ENCODE peak calls at places on chromosome 14, in five cellular contexts. A is PC-9, D is GM20000, T is thyroid gland, C is GM13977. W is an unnamed sample.

GRCh38 chr14:101590062-101590461 is 28.8 kb downstream of the DIO3 start:
- DNase-seq in T (no peak), A (no peak), C (no peak), D (no peak), W (no peak)

GRCh38 chr14:54659365-54659764 is 92.4 kb downstream of the SAMD4A start:
- DNase-seq in D (no peak), T (no peak), A (peak), C (no peak), W (no peak)

GRCh38 chr14:77088219-77088618 is 9.8 kb upstream of the CIPC start:
- DNase-seq in D (no peak), A (peak), T (peak), C (no peak), W (peak)

GRCh38 chr14:69559581-69560011 is 15.1 kb downstream of the CCDC177 start:
- DNase-seq in C (no peak), T (no peak), D (no peak), A (no peak), W (no peak)

GRCh38 chr14:87097021-87097420 is 896.0 kb downstream of the GALC start:
- DNase-seq in D (no peak), A (no peak), T (no peak), C (no peak), W (no peak)

GRCh38 chr14:96176811-96177211 is 27.8 kb upstream of the BDKRB2 start:
- DNase-seq in D (no peak), C (no peak), A (no peak), T (peak), W (no peak)

GRCh38 chr14:105023144-105023543 is 2.3 kb upstream of the CDCA4 start:
- DNase-seq in T (no peak), C (no peak), A (no peak), D (no peak), W (no peak)

GRCh38 chr14:22836301-22837058 is at the start of gene MMP14:
- DNase-seq in A (no peak), C (peak), T (peak), D (no peak), W (no peak)

GRCh38 chr14:99721792-99722516 is 37.9 kb downstream of the CYP46A1 start:
- DNase-seq in C (no peak), T (no peak), A (no peak), D (no peak), W (no peak)

GRCh38 chr14:100292301-100292775 is 13.9 kb downstream of the SLC25A29 start:
- DNase-seq in C (no peak), A (no peak), T (peak), D (no peak), W (no peak)

GRCh38 chr14:83294941-83295340 is 1761.3 kb upstream of the SEL1L start:
- DNase-seq in C (no peak), T (no peak), D (no peak), A (no peak), W (no peak)

GRCh38 chr14:60647081-60647836 is 2.0 kb downstream of the SIX1 start:
- DNase-seq in C (peak), D (peak), A (peak), T (no peak), W (no peak)

GRCh38 chr14:106208794-106209193 is 682.4 kb downstream of the TMEM121 start:
- DNase-seq in T (no peak), A (no peak), D (no peak), C (no peak), W (no peak)

GRCh38 chr14:101581806-101582205 is 20.5 kb downstream of the DIO3 start:
- DNase-seq in D (no peak), T (no peak), C (no peak), A (no peak), W (no peak)

GRCh38 chr14:55814873-55815272 is 234.9 kb downstream of the KTN1 start:
- DNase-seq in D (no peak), T (peak), A (no peak), C (no peak), W (no peak)

GRCh38 chr14:67517083-67517482 is 16.0 kb upstream of the PLEKHH1 start:
- DNase-seq in D (no peak), C (no peak), T (peak), A (no peak), W (no peak)

GRCh38 chr14:37889087-37889486 is 293.7 kb downstream of the TTC6 start:
- DNase-seq in D (no peak), A (no peak), T (no peak), C (no peak), W (peak)

GRCh38 chr14:34797747-34798583 is 77.2 kb downstream of the BAZ1A start:
- DNase-seq in A (no peak), T (no peak), C (no peak), D (no peak), W (no peak)

GRCh38 chr14:61750708-61751474 is 11.3 kb upstream of the SNAPC1 start:
- DNase-seq in C (peak), T (peak), A (peak), D (peak), W (peak)

GRCh38 chr14:81982056-81982455 is 448.4 kb upstream of the SEL1L start:
- DNase-seq in A (no peak), C (no peak), T (no peak), D (no peak), W (no peak)

GRCh38 chr14:24051162-24051788 is 534 bp upstream of the CARMIL3 start:
- DNase-seq in A (no peak), D (no peak), C (peak), T (peak), W (no peak)

GRCh38 chr14:67555518-67556090 is 22.5 kb downstream of the PLEKHH1 start:
- DNase-seq in D (no peak), A (no peak), T (peak), C (no peak), W (no peak)

GRCh38 chr14:90427848-90428426 is 31.1 kb downstream of the CALM1 start:
- DNase-seq in D (no peak), A (no peak), C (no peak), T (no peak), W (no peak)

GRCh38 chr14:22977684-22978486 is 4.5 kb downstream of the AJUBA start:
- DNase-seq in C (no peak), D (no peak), T (peak), A (peak), W (no peak)

DNA sequence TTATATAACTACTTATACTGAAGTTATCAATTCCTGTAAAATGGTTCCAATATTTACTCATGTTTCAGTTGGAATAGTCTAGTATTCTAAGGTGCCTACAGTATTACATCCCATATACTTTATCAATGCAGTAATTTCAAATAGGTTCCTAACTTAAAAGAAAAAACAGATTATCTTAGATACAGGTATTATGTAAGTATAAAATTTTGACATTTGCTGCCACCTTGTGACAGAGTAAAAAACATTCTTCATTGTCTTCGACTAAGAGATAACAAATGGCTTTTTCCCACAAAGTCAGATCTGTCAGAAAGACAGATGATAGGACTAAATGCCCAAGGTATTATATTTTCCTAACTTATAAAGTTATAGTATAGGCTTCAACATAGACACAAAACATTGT is 78.7 kb downstream of the TXNDC16 start:
- DNase-seq in A (no peak), D (peak), T (no peak), C (peak), W (peak)
- TF ChIP-seq CTCF in A (peak), D (no peak), T (no peak), C (peak), W (peak)

GRCh38 chr14:52877628-52878027 is 73.2 kb downstream of the FERMT2 start:
- DNase-seq in T (no peak), C (no peak), A (no peak), D (no peak), W (no peak)

GRCh38 chr14:52876806-52877205 is 74.0 kb downstream of the FERMT2 start:
- DNase-seq in C (no peak), T (no peak), D (no peak), A (no peak), W (no peak)

GRCh38 chr14:52878469-52878868 is 72.4 kb downstream of the FERMT2 start:
- DNase-seq in C (no peak), D (no peak), T (no peak), A (no peak), W (no peak)

GRCh38 chr14:52879958-52880357 is 70.9 kb downstream of the FERMT2 start:
- DNase-seq in C (no peak), A (no peak), T (peak), D (no peak), W (no peak)

GRCh38 chr14:52878946-52879345 is 71.9 kb downstream of the FERMT2 start:
- DNase-seq in C (no peak), T (no peak), A (no peak), D (no peak), W (no peak)
- TF ChIP-seq CTCF in C (no peak), T (no peak), A (no peak), D (no peak), W (no peak)

GRCh38 chr14:51401756-51402155 is 161.7 kb downstream of the TMX1 start:
- DNase-seq in A (no peak), T (no peak), D (no peak), C (no peak), W (no peak)

GRCh38 chr14:51400142-51400541 is 160.1 kb downstream of the TMX1 start:
- DNase-seq in A (no peak), T (no peak), D (no peak), C (no peak), W (no peak)

GRCh38 chr14:51396222-51396815 is 156.3 kb downstream of the TMX1 start:
- DNase-seq in C (no peak), A (peak), T (peak), D (no peak), W (no peak)

GRCh38 chr14:51401272-51401671 is 161.2 kb downstream of the TMX1 start:
- DNase-seq in C (no peak), T (no peak), A (no peak), D (no peak), W (no peak)

DNA sequence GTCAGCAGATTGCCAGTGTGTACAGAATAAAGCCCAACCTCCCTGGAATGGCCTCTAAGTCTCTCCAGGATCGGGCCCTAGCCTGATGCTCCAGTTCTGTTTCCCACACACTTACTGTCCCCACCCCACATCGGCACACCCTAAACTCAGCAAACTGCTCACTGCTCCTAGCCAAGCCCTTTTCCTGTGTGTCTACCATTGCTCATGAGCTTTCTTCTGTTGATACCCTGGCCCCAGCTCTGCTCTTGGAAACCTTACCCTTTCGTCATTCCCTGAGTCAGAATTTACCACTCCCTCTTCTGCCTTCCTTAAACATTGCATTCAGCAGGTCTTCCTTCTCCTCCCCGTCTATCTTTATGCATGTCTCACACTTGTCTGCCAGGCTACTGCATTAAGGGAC is 158.9 kb downstream of the TMX1 start:
- DNase-seq in T (no peak), D (no peak), C (no peak), A (peak), W (no peak)
- TF ChIP-seq CTCF in T (no peak), D (no peak), C (no peak), A (no peak), W (no peak)

DNA sequence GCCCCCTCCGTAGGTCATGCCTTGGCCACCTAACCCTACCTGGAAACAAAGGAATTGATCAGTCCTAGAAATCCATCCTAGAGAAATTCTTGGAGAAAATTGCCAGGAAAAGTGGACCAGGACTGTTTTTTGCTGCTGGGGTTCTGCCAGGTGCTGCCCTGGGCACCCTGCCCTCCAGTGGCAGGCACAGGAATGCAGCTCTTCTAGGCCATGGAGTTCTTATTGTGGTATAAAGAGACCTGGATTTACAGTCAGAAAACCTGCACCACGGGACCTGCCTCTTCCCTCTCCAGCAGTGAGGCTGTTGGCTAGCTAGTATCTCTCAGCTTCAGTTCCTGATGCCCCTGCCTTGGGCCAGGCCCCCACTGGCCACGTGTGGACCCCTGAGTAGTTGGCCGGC is 59.7 kb downstream of the SLC24A4 start:
- DNase-seq in A (peak), T (no peak), C (no peak), D (no peak), W (peak)
- TF ChIP-seq CTCF in A (peak), T (no peak), C (no peak), D (no peak), W (peak)

GRCh38 chr14:35944847-35945246 is 118.7 kb downstream of the BRMS1L start:
- DNase-seq in C (peak), D (peak), A (peak), T (peak), W (peak)
- TF ChIP-seq CTCF in C (peak), D (peak), A (no peak), T (no peak), W (peak)

DNA sequence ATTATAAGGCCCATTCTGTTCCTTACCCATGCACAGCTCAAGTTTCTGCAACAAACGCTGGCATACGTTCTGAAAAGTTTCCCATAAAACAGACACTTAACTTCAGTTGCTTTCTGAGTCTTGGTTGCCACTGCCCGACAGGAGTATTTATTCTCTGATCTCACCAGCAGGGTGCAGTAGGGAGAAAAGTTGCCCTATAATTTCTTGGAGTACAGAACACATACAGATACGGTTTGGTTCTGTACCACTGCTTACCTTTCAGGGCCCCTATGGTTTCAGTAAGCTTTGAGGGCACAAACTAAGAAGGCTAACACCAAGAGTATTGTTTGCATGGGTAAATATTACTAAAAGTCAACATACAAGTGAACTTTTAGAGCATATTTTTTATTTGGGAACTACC is 77.9 kb downstream of the SPATA7 start:
- DNase-seq in T (no peak), A (no peak), D (no peak), C (peak), W (peak)
- TF ChIP-seq CTCF in T (no peak), A (peak), D (peak), C (peak), W (peak)

DNA sequence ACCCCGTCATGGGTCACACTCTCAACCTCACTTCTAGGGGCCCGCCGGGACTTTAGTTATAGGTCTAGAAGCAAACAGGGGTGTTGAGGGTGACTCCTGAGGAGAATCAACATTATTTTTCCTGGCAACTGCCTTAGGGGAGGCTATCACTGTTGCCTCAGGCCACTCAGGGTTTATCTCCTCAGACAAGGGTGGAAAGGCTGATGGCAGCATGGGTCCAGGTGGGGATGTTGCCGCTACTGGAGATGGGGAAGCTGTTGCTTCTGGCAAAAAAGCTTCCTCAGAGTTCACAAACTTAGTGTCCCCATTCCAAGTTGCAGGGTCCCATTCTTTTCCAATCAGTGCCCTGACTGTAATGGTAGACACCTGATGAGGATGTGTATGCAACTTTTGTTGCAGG is 467.4 kb upstream of the RGS6 start:
- DNase-seq in C (no peak), A (no peak), T (no peak), D (no peak), W (no peak)
- TF ChIP-seq CTCF in C (no peak), A (no peak), T (no peak), D (no peak), W (no peak)

GRCh38 chr14:21039585-21040369 is 2.4 kb upstream of the RNASE7 start:
- DNase-seq in D (peak), T (peak), A (peak), C (peak), W (no peak)
- TF ChIP-seq CTCF in D (peak), T (peak), A (peak), C (peak), W (peak)